ENCODE peak calls at places on chromosomes 4 and X, in nine cellular contexts. One of them, this sample, is unnamed.
A peak's percentile ranks its signal among the peaks of the same experiment; 100 is the strongest.

GRCh38 chr4:70984587-70984986 is 8.9 kb upstream of the DCK start:
- DNase-seq in AG04450: no peak
- DNase-seq in tibial nerve: no peak
- DNase-seq in progenitor cell of endocrine pancreas: no peak
- DNase-seq in glutamatergic neuron: no peak
- DNase-seq in psoas muscle: no peak
- DNase-seq in Peyer's patch: no peak
- DNase-seq in fibroblast of the aortic adventitia: no peak
- DNase-seq in astrocyte: no peak
- DNase-seq in this sample: no peak

GRCh38 chr4:128715616-128716015 is 93.9 kb upstream of the JADE1 start:
- DNase-seq in astrocyte: peak; percentile 53
- DNase-seq in Peyer's patch: no peak
- DNase-seq in fibroblast of the aortic adventitia: peak; percentile 75
- DNase-seq in glutamatergic neuron: no peak
- DNase-seq in AG04450: peak; percentile 18
- DNase-seq in tibial nerve: no peak
- DNase-seq in psoas muscle: no peak
- DNase-seq in progenitor cell of endocrine pancreas: no peak
- DNase-seq in this sample: no peak

GRCh38 chrX:42825201-42825600 is 47.2 kb upstream of the PPP1R2C start:
- DNase-seq in AG04450: no peak
- DNase-seq in fibroblast of the aortic adventitia: no peak
- DNase-seq in psoas muscle: no peak
- DNase-seq in astrocyte: no peak
- DNase-seq in Peyer's patch: no peak
- DNase-seq in progenitor cell of endocrine pancreas: no peak
- DNase-seq in tibial nerve: no peak
- DNase-seq in glutamatergic neuron: no peak
- DNase-seq in this sample: no peak

GRCh38 chr4:150280081-150280950 is 202.1 kb downstream of the DCLK2 start:
- DNase-seq in psoas muscle: no peak
- DNase-seq in fibroblast of the aortic adventitia: peak; percentile 63
- DNase-seq in astrocyte: peak; percentile 96
- DNase-seq in AG04450: peak; percentile 63
- DNase-seq in glutamatergic neuron: no peak
- DNase-seq in Peyer's patch: no peak
- DNase-seq in tibial nerve: no peak
- DNase-seq in progenitor cell of endocrine pancreas: no peak
- DNase-seq in this sample: peak; percentile 88

GRCh38 chr4:7393491-7394183 is 41.1 kb downstream of the PSAPL1 start:
- DNase-seq in fibroblast of the aortic adventitia: no peak
- DNase-seq in AG04450: no peak
- DNase-seq in glutamatergic neuron: no peak
- DNase-seq in psoas muscle: no peak
- DNase-seq in tibial nerve: no peak
- DNase-seq in Peyer's patch: no peak
- DNase-seq in progenitor cell of endocrine pancreas: no peak
- DNase-seq in astrocyte: no peak
- DNase-seq in this sample: no peak

GRCh38 chrX:79146552-79147390 is 2.3 kb downstream of the GPR174 start:
- DNase-seq in psoas muscle: no peak
- DNase-seq in tibial nerve: no peak
- DNase-seq in progenitor cell of endocrine pancreas: no peak
- DNase-seq in AG04450: no peak
- DNase-seq in fibroblast of the aortic adventitia: no peak
- DNase-seq in Peyer's patch: peak; percentile 29
- DNase-seq in glutamatergic neuron: no peak
- DNase-seq in astrocyte: no peak
- DNase-seq in this sample: no peak

GRCh38 chr4:102868153-102868781 is 525 bp upstream of the CISD2 start:
- DNase-seq in glutamatergic neuron: peak; percentile 17
- DNase-seq in Peyer's patch: no peak
- DNase-seq in progenitor cell of endocrine pancreas: no peak
- DNase-seq in tibial nerve: no peak
- DNase-seq in fibroblast of the aortic adventitia: no peak
- DNase-seq in AG04450: no peak
- DNase-seq in astrocyte: no peak
- DNase-seq in psoas muscle: peak; percentile 18
- DNase-seq in this sample: no peak

GRCh38 chr4:118760493-118760892 is 75.3 kb downstream of the METTL14 start:
- DNase-seq in AG04450: no peak
- DNase-seq in astrocyte: no peak
- DNase-seq in progenitor cell of endocrine pancreas: no peak
- DNase-seq in Peyer's patch: no peak
- DNase-seq in tibial nerve: no peak
- DNase-seq in psoas muscle: no peak
- DNase-seq in fibroblast of the aortic adventitia: no peak
- DNase-seq in glutamatergic neuron: no peak
- DNase-seq in this sample: no peak

GRCh38 chr4:170079981-170080380 is 9.8 kb downstream of the AADAT start:
- DNase-seq in psoas muscle: no peak
- DNase-seq in tibial nerve: no peak
- DNase-seq in progenitor cell of endocrine pancreas: no peak
- DNase-seq in AG04450: no peak
- DNase-seq in astrocyte: peak; percentile 47
- DNase-seq in glutamatergic neuron: no peak
- DNase-seq in Peyer's patch: no peak
- DNase-seq in fibroblast of the aortic adventitia: no peak
- DNase-seq in this sample: no peak

GRCh38 chrX:75156537-75156945 is 458 bp upstream of the ABCB7 start:
- DNase-seq in fibroblast of the aortic adventitia: peak; percentile 52
- DNase-seq in AG04450: no peak
- DNase-seq in progenitor cell of endocrine pancreas: no peak
- DNase-seq in tibial nerve: no peak
- DNase-seq in glutamatergic neuron: no peak
- DNase-seq in Peyer's patch: no peak
- DNase-seq in psoas muscle: no peak
- DNase-seq in astrocyte: peak; percentile 11
- DNase-seq in this sample: peak; percentile 11

GRCh38 chr4:169658970-169659735 is 38.8 kb downstream of the CLCN3 start:
- DNase-seq in tibial nerve: no peak
- DNase-seq in progenitor cell of endocrine pancreas: no peak
- DNase-seq in psoas muscle: no peak
- DNase-seq in astrocyte: no peak
- DNase-seq in glutamatergic neuron: no peak
- DNase-seq in fibroblast of the aortic adventitia: peak; percentile 15
- DNase-seq in AG04450: no peak
- DNase-seq in Peyer's patch: no peak
- DNase-seq in this sample: peak; percentile 1

GRCh38 chrX:150409486-150409885 is 46.4 kb downstream of the MAMLD1 start:
- DNase-seq in progenitor cell of endocrine pancreas: no peak
- DNase-seq in psoas muscle: no peak
- DNase-seq in tibial nerve: no peak
- DNase-seq in Peyer's patch: no peak
- DNase-seq in glutamatergic neuron: no peak
- DNase-seq in fibroblast of the aortic adventitia: no peak
- DNase-seq in astrocyte: no peak
- DNase-seq in AG04450: no peak
- DNase-seq in this sample: no peak

GRCh38 chr4:107862658-107863057 is 37.9 kb downstream of the SGMS2 start:
- DNase-seq in Peyer's patch: no peak
- DNase-seq in tibial nerve: no peak
- DNase-seq in progenitor cell of endocrine pancreas: no peak
- DNase-seq in fibroblast of the aortic adventitia: peak; percentile 32
- DNase-seq in AG04450: no peak
- DNase-seq in glutamatergic neuron: no peak
- DNase-seq in astrocyte: peak; percentile 55
- DNase-seq in psoas muscle: no peak
- DNase-seq in this sample: peak; percentile 79

GRCh38 chr4:187711586-187711985 is 284.0 kb upstream of the ZFP42 start:
- DNase-seq in glutamatergic neuron: no peak
- DNase-seq in Peyer's patch: no peak
- DNase-seq in AG04450: no peak
- DNase-seq in progenitor cell of endocrine pancreas: no peak
- DNase-seq in psoas muscle: no peak
- DNase-seq in astrocyte: no peak
- DNase-seq in tibial nerve: no peak
- DNase-seq in fibroblast of the aortic adventitia: no peak
- DNase-seq in this sample: no peak

GRCh38 chrX:138748480-138748879 is 37.0 kb upstream of the FGF13 start:
- DNase-seq in Peyer's patch: no peak
- DNase-seq in fibroblast of the aortic adventitia: peak; percentile 37
- DNase-seq in tibial nerve: no peak
- DNase-seq in astrocyte: no peak
- DNase-seq in psoas muscle: no peak
- DNase-seq in glutamatergic neuron: no peak
- DNase-seq in AG04450: no peak
- DNase-seq in progenitor cell of endocrine pancreas: no peak
- DNase-seq in this sample: no peak

DNA sequence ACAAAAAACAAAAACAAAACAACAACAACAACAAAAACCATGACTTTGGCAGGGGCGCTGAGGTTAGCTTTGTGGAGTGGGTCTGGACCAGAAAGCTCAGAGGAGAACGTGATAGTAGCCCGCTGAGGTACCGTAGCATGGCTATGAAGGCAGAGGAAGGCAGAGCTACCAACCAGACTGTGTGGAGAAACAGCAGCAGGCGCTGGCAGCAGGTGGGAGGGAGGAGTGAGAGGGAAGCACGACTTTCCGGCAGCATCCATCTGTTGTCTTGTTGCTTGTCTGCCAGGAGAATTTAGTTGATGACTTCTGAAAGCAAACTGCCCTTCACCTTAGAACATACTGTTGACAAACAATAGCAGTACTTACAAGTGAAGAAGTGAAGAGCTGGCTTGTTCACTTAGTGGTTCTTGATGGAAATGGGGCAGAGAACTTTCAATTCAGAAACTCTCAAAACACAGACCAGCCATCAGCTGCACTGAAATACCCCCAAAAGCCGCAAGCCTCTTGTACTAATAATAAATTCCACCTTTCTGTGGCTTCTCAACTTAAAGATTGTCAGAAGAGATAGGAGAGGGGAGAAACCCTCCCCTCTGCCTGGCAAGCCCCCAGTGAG is 447.2 kb downstream of the SLITRK2 start:
- DNase-seq in progenitor cell of endocrine pancreas: no peak
- DNase-seq in psoas muscle: no peak
- DNase-seq in Peyer's patch: no peak
- DNase-seq in AG04450: no peak
- DNase-seq in tibial nerve: no peak
- DNase-seq in glutamatergic neuron: peak; percentile 45
- DNase-seq in astrocyte: no peak
- DNase-seq in fibroblast of the aortic adventitia: no peak
- DNase-seq in this sample: no peak
- TF ChIP-seq CTCF in progenitor cell of endocrine pancreas: no peak
- TF ChIP-seq CTCF in psoas muscle: no peak
- TF ChIP-seq CTCF in Peyer's patch: no peak
- TF ChIP-seq CTCF in AG04450: no peak
- TF ChIP-seq CTCF in tibial nerve: no peak
- TF ChIP-seq CTCF in glutamatergic neuron: no peak
- TF ChIP-seq CTCF in astrocyte: no peak
- TF ChIP-seq CTCF in fibroblast of the aortic adventitia: no peak
- TF ChIP-seq CTCF in this sample: no peak

GRCh38 chrX:44234116-44234515 is 109.4 kb downstream of the EFHC2 start:
- DNase-seq in progenitor cell of endocrine pancreas: no peak
- DNase-seq in AG04450: no peak
- DNase-seq in tibial nerve: no peak
- DNase-seq in Peyer's patch: no peak
- DNase-seq in glutamatergic neuron: no peak
- DNase-seq in astrocyte: no peak
- DNase-seq in psoas muscle: no peak
- DNase-seq in fibroblast of the aortic adventitia: no peak
- DNase-seq in this sample: no peak
- TF ChIP-seq CTCF in progenitor cell of endocrine pancreas: no peak
- TF ChIP-seq CTCF in AG04450: no peak
- TF ChIP-seq CTCF in tibial nerve: no peak
- TF ChIP-seq CTCF in Peyer's patch: no peak
- TF ChIP-seq CTCF in glutamatergic neuron: no peak
- TF ChIP-seq CTCF in astrocyte: no peak
- TF ChIP-seq CTCF in psoas muscle: no peak
- TF ChIP-seq CTCF in fibroblast of the aortic adventitia: no peak
- TF ChIP-seq CTCF in this sample: no peak

GRCh38 chr4:116020141-116020722 is 906.8 kb upstream of the NDST4 start:
- DNase-seq in AG04450: no peak
- DNase-seq in psoas muscle: no peak
- DNase-seq in progenitor cell of endocrine pancreas: no peak
- DNase-seq in astrocyte: no peak
- DNase-seq in fibroblast of the aortic adventitia: no peak
- DNase-seq in Peyer's patch: no peak
- DNase-seq in tibial nerve: no peak
- DNase-seq in glutamatergic neuron: no peak
- DNase-seq in this sample: no peak
- TF ChIP-seq CTCF in AG04450: no peak
- TF ChIP-seq CTCF in psoas muscle: no peak
- TF ChIP-seq CTCF in progenitor cell of endocrine pancreas: no peak
- TF ChIP-seq CTCF in astrocyte: no peak
- TF ChIP-seq CTCF in fibroblast of the aortic adventitia: no peak
- TF ChIP-seq CTCF in Peyer's patch: no peak
- TF ChIP-seq CTCF in tibial nerve: no peak
- TF ChIP-seq CTCF in glutamatergic neuron: no peak
- TF ChIP-seq CTCF in this sample: no peak

GRCh38 chr4:56627375-56627774 is 53.7 kb downstream of the HOPX start:
- DNase-seq in fibroblast of the aortic adventitia: no peak
- DNase-seq in glutamatergic neuron: no peak
- DNase-seq in Peyer's patch: no peak
- DNase-seq in AG04450: no peak
- DNase-seq in astrocyte: no peak
- DNase-seq in progenitor cell of endocrine pancreas: no peak
- DNase-seq in psoas muscle: no peak
- DNase-seq in tibial nerve: no peak
- DNase-seq in this sample: no peak

GRCh38 chr4:56626420-56626819 is 54.7 kb downstream of the HOPX start:
- DNase-seq in tibial nerve: no peak
- DNase-seq in AG04450: no peak
- DNase-seq in progenitor cell of endocrine pancreas: no peak
- DNase-seq in astrocyte: no peak
- DNase-seq in fibroblast of the aortic adventitia: no peak
- DNase-seq in glutamatergic neuron: no peak
- DNase-seq in Peyer's patch: no peak
- DNase-seq in psoas muscle: no peak
- DNase-seq in this sample: no peak

GRCh38 chr4:56627985-56628384 is 53.1 kb downstream of the HOPX start:
- DNase-seq in fibroblast of the aortic adventitia: no peak
- DNase-seq in astrocyte: peak; percentile 32
- DNase-seq in tibial nerve: no peak
- DNase-seq in psoas muscle: no peak
- DNase-seq in progenitor cell of endocrine pancreas: no peak
- DNase-seq in glutamatergic neuron: no peak
- DNase-seq in AG04450: no peak
- DNase-seq in Peyer's patch: no peak
- DNase-seq in this sample: no peak

GRCh38 chr4:56628592-56628991 is 52.5 kb downstream of the HOPX start:
- DNase-seq in tibial nerve: no peak
- DNase-seq in Peyer's patch: no peak
- DNase-seq in fibroblast of the aortic adventitia: no peak
- DNase-seq in AG04450: no peak
- DNase-seq in glutamatergic neuron: no peak
- DNase-seq in psoas muscle: no peak
- DNase-seq in astrocyte: no peak
- DNase-seq in progenitor cell of endocrine pancreas: no peak
- DNase-seq in this sample: no peak

DNA sequence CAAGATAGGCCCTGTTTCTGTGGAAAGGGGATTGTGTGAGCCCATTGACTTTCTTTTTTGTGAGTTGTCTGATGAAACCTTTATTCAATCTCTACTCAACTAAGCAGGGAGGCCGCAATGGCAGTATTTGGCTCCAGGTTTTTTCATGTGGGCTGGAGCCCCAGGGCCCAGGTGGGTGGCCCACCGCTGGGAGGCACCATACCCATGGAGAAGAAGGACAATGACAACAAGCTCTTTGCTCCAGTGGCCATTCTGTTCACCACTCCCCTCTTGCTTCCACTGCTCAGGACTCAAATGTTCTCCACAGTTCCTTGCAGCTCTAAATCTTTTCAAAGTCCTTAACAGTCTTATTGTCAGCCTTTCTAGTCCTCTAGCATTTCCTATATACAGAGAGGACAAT is 54.1 kb downstream of the HOPX start:
- DNase-seq in fibroblast of the aortic adventitia: no peak
- DNase-seq in glutamatergic neuron: no peak
- DNase-seq in AG04450: no peak
- DNase-seq in Peyer's patch: no peak
- DNase-seq in progenitor cell of endocrine pancreas: no peak
- DNase-seq in psoas muscle: no peak
- DNase-seq in astrocyte: no peak
- DNase-seq in tibial nerve: no peak
- DNase-seq in this sample: no peak
- TF ChIP-seq CTCF in fibroblast of the aortic adventitia: no peak
- TF ChIP-seq CTCF in glutamatergic neuron: no peak
- TF ChIP-seq CTCF in AG04450: no peak
- TF ChIP-seq CTCF in Peyer's patch: no peak
- TF ChIP-seq CTCF in progenitor cell of endocrine pancreas: no peak
- TF ChIP-seq CTCF in psoas muscle: peak; percentile 29
- TF ChIP-seq CTCF in astrocyte: no peak
- TF ChIP-seq CTCF in tibial nerve: no peak
- TF ChIP-seq CTCF in this sample: peak; percentile 26